ENCODE peak calls at places on chromosomes 5 and 9, in six cellular contexts. S, E, N, I, M and C are unnamed samples.

GRCh38 chr5:39662945-39663344 is 238.2 kb upstream of the DAB2 start:
- DNase-seq in S (no peak), E (no peak), N (no peak), I (no peak), M (no peak), C (no peak)

GRCh38 chr9:124755061-124755460 is 16.1 kb downstream of the NR6A1 start:
- DNase-seq in S (no peak), E (no peak), N (no peak), I (no peak), M (no peak), C (no peak)

GRCh38 chr9:129558063-129558550 is 62.8 kb downstream of the C9orf50 start:
- DNase-seq in S (no peak), E (no peak), N (no peak), I (no peak), M (no peak), C (no peak)

GRCh38 chr9:16637218-16637617 is 233.3 kb downstream of the BNC2 start:
- DNase-seq in S (no peak), E (no peak), N (no peak), I (no peak), M (no peak), C (no peak)

GRCh38 chr9:124835026-124835501 is 18.2 kb upstream of the WDR38 start:
- DNase-seq in S (no peak), E (peak), N (peak), I (peak), M (peak), C (no peak)

GRCh38 chr5:147382776-147383175 is 127.1 kb downstream of the DPYSL3 start:
- DNase-seq in S (no peak), E (no peak), N (no peak), I (no peak), M (no peak), C (no peak)

GRCh38 chr5:138981606-138982005 is 106.5 kb upstream of the LRRTM2 start:
- DNase-seq in S (peak), E (no peak), N (no peak), I (no peak), M (no peak), C (no peak)

GRCh38 chr5:157263586-157264090 is 2.3 kb upstream of the CYFIP2 start:
- DNase-seq in S (no peak), E (no peak), N (no peak), I (no peak), M (no peak), C (no peak)

GRCh38 chr9:93680445-93681315 is 104.3 kb downstream of the PHF2 start:
- DNase-seq in S (peak), E (peak), N (no peak), I (peak), M (peak), C (no peak)

GRCh38 chr5:9557696-9558095 is 11.8 kb upstream of the SEMA5A start:
- DNase-seq in S (no peak), E (no peak), N (no peak), I (no peak), M (no peak), C (no peak)

GRCh38 chr9:18115131-18115530 is 358.8 kb upstream of the ADAMTSL1 start:
- DNase-seq in S (no peak), E (no peak), N (no peak), I (no peak), M (no peak), C (no peak)

GRCh38 chr9:134551657-134552348 is 89.8 kb upstream of the COL5A1 start:
- DNase-seq in S (no peak), E (peak), N (peak), I (no peak), M (no peak), C (no peak)

GRCh38 chr5:173328896-173329369 is 719 bp upstream of the STC2 start:
- DNase-seq in S (peak), E (no peak), N (peak), I (no peak), M (no peak), C (peak)

GRCh38 chr9:113999256-114000062 is 78.6 kb downstream of the AMBP start:
- DNase-seq in S (peak), E (peak), N (no peak), I (peak), M (no peak), C (no peak)

GRCh38 chr5:98638701-98639100 is 134.8 kb upstream of the RGMB start:
- DNase-seq in S (no peak), E (no peak), N (no peak), I (no peak), M (no peak), C (no peak)

GRCh38 chr5:65611524-65611923 is 12.6 kb downstream of the TRIM23 start:
- DNase-seq in S (no peak), E (no peak), N (no peak), I (no peak), M (no peak), C (no peak)

GRCh38 chr5:76476639-76477038 is 73.6 kb downstream of the IQGAP2 start:
- DNase-seq in S (no peak), E (no peak), N (no peak), I (no peak), M (no peak), C (no peak)

GRCh38 chr9:131111186-131111853 is 14.1 kb upstream of the NUP214 start:
- DNase-seq in S (no peak), E (no peak), N (no peak), I (no peak), M (no peak), C (no peak)

GRCh38 chr9:115211413-115212204 is 93.7 kb upstream of the TNC start:
- DNase-seq in S (no peak), E (no peak), N (no peak), I (no peak), M (no peak), C (no peak)
- TF ChIP-seq POLR2A in S (no peak), E (no peak), N (no peak), I (no peak), M (no peak), C (no peak)

GRCh38 chr5:18653216-18653752 is 1019.0 kb downstream of the TAF11L14 start:
- DNase-seq in S (no peak), E (no peak), N (no peak), I (peak), M (no peak), C (no peak)

DNA sequence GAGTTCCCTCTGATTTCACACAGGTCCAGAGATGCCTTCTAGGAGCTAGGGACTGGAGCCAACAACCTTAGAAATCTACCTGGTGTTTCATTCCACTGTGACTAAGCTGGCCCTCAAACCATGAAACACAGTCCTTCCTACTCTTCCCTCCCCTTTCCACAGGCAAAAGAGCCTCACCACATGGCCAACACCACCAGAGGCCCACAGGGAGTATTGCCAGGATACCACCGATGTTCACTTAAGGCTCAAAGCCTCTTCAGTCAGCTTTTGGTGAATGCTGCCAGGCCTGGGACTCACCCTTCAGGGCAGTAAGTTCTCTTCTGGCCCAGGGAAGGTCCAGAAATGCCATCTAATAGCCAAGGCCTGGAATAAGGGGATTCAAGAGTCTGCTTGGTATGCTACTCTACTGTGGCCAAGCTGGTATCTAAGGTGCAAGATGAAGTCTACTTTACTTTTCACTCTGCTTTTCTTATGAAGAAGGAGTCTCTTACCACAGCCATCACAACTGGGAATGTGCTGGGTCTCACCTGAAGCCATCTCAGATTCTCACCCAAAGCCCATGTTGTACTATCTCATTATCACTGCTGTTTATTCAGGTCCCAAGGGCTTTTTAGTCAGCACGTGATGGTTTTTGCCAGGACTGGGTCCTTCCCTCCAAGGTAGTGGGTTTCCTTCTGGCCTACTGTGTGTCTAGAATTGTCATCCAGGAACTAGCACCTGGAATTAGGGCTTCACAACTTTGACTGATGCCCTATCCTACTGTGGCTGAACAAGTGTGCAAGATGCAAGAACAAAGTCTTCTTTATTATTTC is 1018.4 kb downstream of the TAF11L14 start:
- DNase-seq in S (no peak), E (no peak), N (no peak), I (no peak), M (no peak), C (no peak)
- TF ChIP-seq POLR2A in S (no peak), E (no peak), N (no peak), I (no peak), M (no peak), C (no peak)

DNA sequence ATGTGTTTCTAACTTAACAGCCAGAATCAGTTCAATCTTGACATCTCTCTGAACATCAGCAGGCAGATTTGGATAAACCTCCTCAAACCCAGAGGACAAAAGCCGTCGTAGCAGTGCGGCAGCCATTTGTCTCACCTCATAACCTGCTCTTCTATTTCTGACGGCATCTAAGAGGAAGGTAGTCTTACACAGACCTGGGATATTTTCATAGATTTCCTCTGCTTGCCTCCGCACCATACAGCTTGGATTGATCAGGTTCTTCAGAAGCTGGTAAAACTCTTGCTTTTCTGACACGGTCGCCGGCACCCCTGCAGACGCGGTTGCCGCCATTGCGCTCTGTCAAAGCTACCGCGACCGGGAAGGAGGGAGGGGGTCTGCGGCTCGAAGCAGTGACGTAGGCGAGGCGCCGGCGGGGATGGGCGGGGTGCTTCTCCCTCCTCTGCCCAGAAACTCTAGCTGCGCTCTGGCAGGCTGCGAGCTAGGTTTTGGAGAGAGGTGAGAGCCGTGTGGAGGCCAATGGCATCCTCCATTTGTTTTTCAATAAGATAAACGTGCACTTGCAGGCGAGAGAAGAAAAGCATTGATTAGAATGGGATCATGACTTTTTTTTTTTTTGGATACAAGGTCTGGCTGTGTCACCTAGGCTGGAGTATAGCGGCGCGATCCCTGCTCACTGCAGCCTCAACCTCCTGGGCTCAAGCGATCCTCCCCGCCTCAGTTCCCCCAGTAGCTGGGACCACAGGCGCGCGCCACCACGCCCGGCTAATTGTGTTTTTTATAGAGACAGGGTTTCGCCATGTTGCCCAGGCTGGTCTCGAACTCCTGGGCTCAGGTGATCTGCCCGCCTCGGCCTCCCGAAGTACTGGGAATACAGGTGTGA is at the start of gene RANBP6:
- DNase-seq in S (peak), E (peak), N (peak), I (peak), M (peak), C (peak)
- TF ChIP-seq POLR2A in S (no peak), E (peak), N (peak), I (no peak), M (peak), C (peak)

DNA sequence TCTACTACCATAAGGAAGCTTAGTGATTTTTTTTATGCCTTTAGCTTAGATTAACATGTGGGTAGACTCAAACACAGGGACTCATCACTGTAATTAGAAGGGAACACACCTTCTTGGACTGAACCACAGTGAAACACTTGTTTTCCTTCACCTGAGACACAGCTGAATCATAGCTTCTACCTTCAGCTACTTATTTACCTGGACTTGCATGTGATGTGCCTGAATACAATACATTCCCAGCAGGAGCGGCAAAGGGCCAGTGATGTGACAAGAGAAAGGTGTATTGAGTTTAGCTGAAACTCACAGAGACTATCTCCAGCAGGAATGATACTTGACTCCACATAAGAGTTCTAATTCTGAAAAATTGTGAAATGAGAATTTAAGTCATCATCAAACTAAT is 37.8 kb downstream of the GRAMD2B start:
- DNase-seq in S (no peak), E (no peak), N (no peak), I (no peak), M (peak), C (no peak)
- TF ChIP-seq POLR2A in S (no peak), E (no peak), N (no peak), I (no peak), M (no peak), C (no peak)

DNA sequence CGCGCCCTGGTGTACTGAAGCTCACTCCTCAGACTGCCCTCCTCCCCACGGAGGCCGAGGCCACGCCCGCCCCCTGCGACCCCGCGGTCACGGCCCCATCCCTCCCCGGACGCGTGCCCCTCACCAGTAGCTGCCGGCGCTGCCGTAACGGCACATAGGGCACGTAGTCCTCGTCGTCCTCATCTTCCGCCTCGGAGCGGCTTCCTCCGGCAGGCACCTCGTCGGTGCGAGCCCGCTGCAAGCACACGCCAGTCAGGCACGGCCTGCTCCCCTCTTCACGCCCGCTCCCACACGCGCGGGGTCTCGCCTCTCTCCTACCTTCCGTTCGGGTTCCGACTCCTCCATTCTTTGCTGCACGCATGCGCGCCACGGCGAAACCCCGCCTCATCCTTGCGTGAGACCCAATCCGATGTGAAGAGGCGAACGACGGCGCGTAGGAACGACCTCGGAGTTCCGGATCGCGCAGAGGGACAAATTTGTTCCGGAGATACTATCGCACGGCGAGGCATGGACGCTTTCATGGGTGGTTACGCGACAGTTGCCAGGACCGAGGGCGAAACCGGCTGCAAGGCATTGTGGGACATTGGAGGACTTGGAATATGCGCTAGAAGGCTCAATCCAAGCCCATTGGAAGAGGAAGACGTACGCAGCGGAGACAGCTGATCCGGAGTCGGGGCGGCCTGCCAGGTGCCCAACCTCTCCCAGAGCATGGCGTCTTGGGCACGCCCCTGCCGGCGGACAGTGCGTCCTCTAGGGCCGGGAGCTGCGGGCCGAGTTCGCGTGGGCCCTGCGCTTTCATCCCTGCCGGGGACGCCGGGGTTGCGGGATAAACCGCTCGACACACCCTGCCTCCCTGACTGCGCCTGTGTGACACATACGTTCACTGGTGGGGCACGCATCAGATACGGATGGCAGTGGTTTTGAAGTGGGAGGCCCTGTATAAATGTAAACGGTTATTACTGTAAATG is at the start of gene DDX41:
- DNase-seq in S (peak), E (peak), N (peak), I (peak), M (peak), C (peak)
- TF ChIP-seq POLR2A in S (no peak), E (peak), N (no peak), I (no peak), M (peak), C (peak)

DNA sequence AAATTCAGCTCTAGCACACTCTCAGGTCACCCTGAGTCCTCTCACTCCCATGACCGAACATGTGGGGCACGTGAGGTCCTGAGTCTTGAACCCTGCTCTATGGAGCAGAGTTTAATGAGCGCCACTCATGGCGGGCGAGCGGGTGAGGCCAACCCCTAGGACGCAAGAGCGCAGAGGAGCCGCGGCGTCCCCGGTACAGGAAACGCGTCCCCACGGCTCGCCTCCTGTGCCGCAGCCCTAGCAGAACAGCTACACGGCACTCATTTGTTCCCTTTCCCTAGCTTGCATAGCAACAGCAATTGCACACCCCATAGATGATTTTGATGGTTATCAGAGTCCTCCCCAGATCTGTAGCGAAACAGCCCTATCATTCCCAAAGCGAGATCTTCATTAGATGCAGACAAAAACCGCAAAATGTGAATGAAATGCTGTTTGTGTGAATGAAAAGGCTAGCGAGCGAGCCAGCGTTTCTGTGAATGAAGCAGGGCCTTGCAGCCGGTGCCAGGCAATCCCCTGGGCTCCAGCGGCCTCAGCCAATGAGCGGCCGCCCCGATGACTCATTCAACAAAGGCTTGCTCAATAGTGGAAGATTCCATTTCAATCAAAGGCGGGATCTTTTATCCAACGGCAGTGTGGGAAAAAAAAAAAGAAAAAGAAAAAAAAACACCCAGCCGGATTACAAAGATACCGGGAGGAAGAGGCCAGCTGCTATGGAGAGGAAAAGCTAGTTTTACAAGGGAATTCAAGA is 1.5 kb upstream of the SHC3 start:
- DNase-seq in S (peak), E (peak), N (peak), I (peak), M (peak), C (peak)
- TF ChIP-seq POLR2A in S (no peak), E (peak), N (peak), I (no peak), M (peak), C (no peak)

GRCh38 chr9:136416914-136417313 is 6.5 kb downstream of the PMPCA start:
- DNase-seq in S (no peak), E (no peak), N (no peak), I (no peak), M (no peak), C (no peak)

GRCh38 chr9:136416427-136416826 is 6.0 kb downstream of the PMPCA start:
- DNase-seq in S (no peak), E (no peak), N (no peak), I (no peak), M (no peak), C (no peak)

GRCh38 chr9:136421791-136422190 is 11.3 kb downstream of the PMPCA start:
- DNase-seq in S (no peak), E (no peak), N (no peak), I (no peak), M (no peak), C (no peak)

GRCh38 chr9:136419092-136419420 is 8.6 kb downstream of the PMPCA start:
- DNase-seq in S (no peak), E (no peak), N (no peak), I (no peak), M (no peak), C (no peak)

GRCh38 chr9:136418182-136419091 is 8.0 kb downstream of the PMPCA start:
- DNase-seq in S (no peak), E (no peak), N (no peak), I (no peak), M (no peak), C (no peak)
- TF ChIP-seq POLR2A in S (no peak), E (no peak), N (no peak), I (no peak), M (no peak), C (no peak)